ENCODE peak calls at places on chromosomes 7 and 10, in nine cellular contexts. One of them, this sample, is unnamed.

GRCh38 chr10:26556756-26557640 is 118.9 kb downstream of the APBB1IP start:
- DNase-seq in naive thymus-derived CD8-positive, alpha-beta T cell: peak
- DNase-seq in NCI-H446: peak
- DNase-seq in EL: peak
- DNase-seq in NCI-H1105 treated with DMSO at 0.1 percent for 48 hours: peak
- DNase-seq in mucosa of gallbladder: no peak
- DNase-seq in hippocampal formation: peak
- DNase-seq in stimulated activated CD8-positive, alpha-beta memory T cell treated with anti-CD3 and anti-CD28 coated beads, Interleukin-7, amount 100 ng/mL, for 1 hour: no peak
- DNase-seq in Caco-2: peak
- DNase-seq in this sample: peak

GRCh38 chr10:974038-974784 is 14.0 kb upstream of the GTPBP4 start:
- DNase-seq in Caco-2: peak
- DNase-seq in NCI-H1105 treated with DMSO at 0.1 percent for 48 hours: no peak
- DNase-seq in hippocampal formation: no peak
- DNase-seq in NCI-H446: no peak
- DNase-seq in EL: no peak
- DNase-seq in stimulated activated CD8-positive, alpha-beta memory T cell treated with anti-CD3 and anti-CD28 coated beads, Interleukin-7, amount 100 ng/mL, for 1 hour: no peak
- DNase-seq in naive thymus-derived CD8-positive, alpha-beta T cell: no peak
- DNase-seq in mucosa of gallbladder: peak
- DNase-seq in this sample: peak

GRCh38 chr10:94416896-94417295 is 14.6 kb downstream of the TBC1D12 start:
- DNase-seq in mucosa of gallbladder: no peak
- DNase-seq in hippocampal formation: no peak
- DNase-seq in stimulated activated CD8-positive, alpha-beta memory T cell treated with anti-CD3 and anti-CD28 coated beads, Interleukin-7, amount 100 ng/mL, for 1 hour: no peak
- DNase-seq in NCI-H446: no peak
- DNase-seq in naive thymus-derived CD8-positive, alpha-beta T cell: no peak
- DNase-seq in NCI-H1105 treated with DMSO at 0.1 percent for 48 hours: no peak
- DNase-seq in Caco-2: no peak
- DNase-seq in EL: no peak
- DNase-seq in this sample: no peak

GRCh38 chr10:100998991-100999741 is 442 bp upstream of the LZTS2 start:
- DNase-seq in naive thymus-derived CD8-positive, alpha-beta T cell: peak
- DNase-seq in hippocampal formation: peak
- DNase-seq in mucosa of gallbladder: peak
- DNase-seq in stimulated activated CD8-positive, alpha-beta memory T cell treated with anti-CD3 and anti-CD28 coated beads, Interleukin-7, amount 100 ng/mL, for 1 hour: peak
- DNase-seq in Caco-2: peak
- DNase-seq in NCI-H446: peak
- DNase-seq in EL: peak
- DNase-seq in NCI-H1105 treated with DMSO at 0.1 percent for 48 hours: peak
- DNase-seq in this sample: peak

GRCh38 chr10:29873941-29874340 is 185.4 kb downstream of the JCAD start:
- DNase-seq in EL: no peak
- DNase-seq in NCI-H446: no peak
- DNase-seq in stimulated activated CD8-positive, alpha-beta memory T cell treated with anti-CD3 and anti-CD28 coated beads, Interleukin-7, amount 100 ng/mL, for 1 hour: no peak
- DNase-seq in mucosa of gallbladder: no peak
- DNase-seq in hippocampal formation: no peak
- DNase-seq in naive thymus-derived CD8-positive, alpha-beta T cell: no peak
- DNase-seq in NCI-H1105 treated with DMSO at 0.1 percent for 48 hours: no peak
- DNase-seq in Caco-2: no peak
- DNase-seq in this sample: no peak

GRCh38 chr10:15316144-15316543 is 54.9 kb downstream of the FAM171A1 start:
- DNase-seq in NCI-H446: no peak
- DNase-seq in NCI-H1105 treated with DMSO at 0.1 percent for 48 hours: no peak
- DNase-seq in mucosa of gallbladder: no peak
- DNase-seq in EL: no peak
- DNase-seq in Caco-2: no peak
- DNase-seq in hippocampal formation: no peak
- DNase-seq in stimulated activated CD8-positive, alpha-beta memory T cell treated with anti-CD3 and anti-CD28 coated beads, Interleukin-7, amount 100 ng/mL, for 1 hour: no peak
- DNase-seq in naive thymus-derived CD8-positive, alpha-beta T cell: no peak
- DNase-seq in this sample: no peak

GRCh38 chr10:14477408-14477710 is 146.6 kb upstream of the FRMD4A start:
- DNase-seq in EL: peak
- DNase-seq in mucosa of gallbladder: no peak
- DNase-seq in stimulated activated CD8-positive, alpha-beta memory T cell treated with anti-CD3 and anti-CD28 coated beads, Interleukin-7, amount 100 ng/mL, for 1 hour: no peak
- DNase-seq in NCI-H1105 treated with DMSO at 0.1 percent for 48 hours: no peak
- DNase-seq in naive thymus-derived CD8-positive, alpha-beta T cell: no peak
- DNase-seq in NCI-H446: no peak
- DNase-seq in hippocampal formation: no peak
- DNase-seq in Caco-2: no peak
- DNase-seq in this sample: no peak

GRCh38 chr7:151727579-151728285 is 149.2 kb downstream of the PRKAG2 start:
- DNase-seq in hippocampal formation: no peak
- DNase-seq in NCI-H1105 treated with DMSO at 0.1 percent for 48 hours: no peak
- DNase-seq in Caco-2: peak
- DNase-seq in naive thymus-derived CD8-positive, alpha-beta T cell: no peak
- DNase-seq in NCI-H446: no peak
- DNase-seq in mucosa of gallbladder: peak
- DNase-seq in stimulated activated CD8-positive, alpha-beta memory T cell treated with anti-CD3 and anti-CD28 coated beads, Interleukin-7, amount 100 ng/mL, for 1 hour: peak
- DNase-seq in EL: peak
- DNase-seq in this sample: peak

GRCh38 chr10:129101232-129101980 is 365.6 kb upstream of the MGMT start:
- DNase-seq in mucosa of gallbladder: no peak
- DNase-seq in NCI-H446: no peak
- DNase-seq in Caco-2: no peak
- DNase-seq in EL: no peak
- DNase-seq in NCI-H1105 treated with DMSO at 0.1 percent for 48 hours: peak
- DNase-seq in hippocampal formation: no peak
- DNase-seq in stimulated activated CD8-positive, alpha-beta memory T cell treated with anti-CD3 and anti-CD28 coated beads, Interleukin-7, amount 100 ng/mL, for 1 hour: no peak
- DNase-seq in naive thymus-derived CD8-positive, alpha-beta T cell: peak
- DNase-seq in this sample: no peak

This sample was measured in mammary epithelial cell.